ENCODE peak calls at places on chromosomes 4 and X, in four cellular contexts. One of them, this sample, is unnamed.

GRCh38 chrX:101530944-101531343 is 19.4 kb upstream of the ARMCX1 start:
- DNase-seq in foreskin fibroblast: no peak
- DNase-seq in stimulated activated CD8-positive, alpha-beta memory T cell treated with anti-CD3 and anti-CD28 coated beads, Interleukin-15, amount 100 ng/mL, for 24 hours: no peak
- DNase-seq in epithelial cell of proximal tubule: no peak
- DNase-seq in this sample: no peak

GRCh38 chr4:185004562-185005208 is 13.6 kb upstream of the HELT start:
- DNase-seq in foreskin fibroblast: no peak
- DNase-seq in epithelial cell of proximal tubule: no peak
- DNase-seq in stimulated activated CD8-positive, alpha-beta memory T cell treated with anti-CD3 and anti-CD28 coated beads, Interleukin-15, amount 100 ng/mL, for 24 hours: no peak
- DNase-seq in this sample: no peak

GRCh38 chr4:105613326-105613725 is 60.9 kb downstream of the ARHGEF38 start:
- DNase-seq in stimulated activated CD8-positive, alpha-beta memory T cell treated with anti-CD3 and anti-CD28 coated beads, Interleukin-15, amount 100 ng/mL, for 24 hours: no peak
- DNase-seq in epithelial cell of proximal tubule: no peak
- DNase-seq in foreskin fibroblast: no peak
- DNase-seq in this sample: no peak

GRCh38 chr4:76504613-76505465 is 69.8 kb downstream of the SHROOM3 start:
- DNase-seq in foreskin fibroblast: peak; percentile 28
- DNase-seq in stimulated activated CD8-positive, alpha-beta memory T cell treated with anti-CD3 and anti-CD28 coated beads, Interleukin-15, amount 100 ng/mL, for 24 hours: no peak
- DNase-seq in epithelial cell of proximal tubule: no peak
- DNase-seq in this sample: no peak

GRCh38 chr4:74640111-74640903 is 154.0 kb downstream of the BTC start:
- DNase-seq in foreskin fibroblast: peak; percentile 48
- DNase-seq in stimulated activated CD8-positive, alpha-beta memory T cell treated with anti-CD3 and anti-CD28 coated beads, Interleukin-15, amount 100 ng/mL, for 24 hours: no peak
- DNase-seq in epithelial cell of proximal tubule: no peak
- DNase-seq in this sample: no peak

GRCh38 chr4:179485781-179486180 is 2043.5 kb upstream of the AGA start:
- DNase-seq in epithelial cell of proximal tubule: no peak
- DNase-seq in stimulated activated CD8-positive, alpha-beta memory T cell treated with anti-CD3 and anti-CD28 coated beads, Interleukin-15, amount 100 ng/mL, for 24 hours: no peak
- DNase-seq in foreskin fibroblast: no peak
- DNase-seq in this sample: no peak

GRCh38 chr4:37970702-37971101 is 10.5 kb downstream of the PTTG2 start:
- DNase-seq in epithelial cell of proximal tubule: peak; percentile 73
- DNase-seq in stimulated activated CD8-positive, alpha-beta memory T cell treated with anti-CD3 and anti-CD28 coated beads, Interleukin-15, amount 100 ng/mL, for 24 hours: no peak
- DNase-seq in foreskin fibroblast: peak; percentile 32
- DNase-seq in this sample: peak; percentile 72

GRCh38 chrX:153644356-153645125 is 2.5 kb upstream of the DUSP9 start:
- DNase-seq in epithelial cell of proximal tubule: no peak
- DNase-seq in foreskin fibroblast: no peak
- DNase-seq in stimulated activated CD8-positive, alpha-beta memory T cell treated with anti-CD3 and anti-CD28 coated beads, Interleukin-15, amount 100 ng/mL, for 24 hours: no peak
- DNase-seq in this sample: no peak

GRCh38 chr4:99762728-99763127 is 53.9 kb upstream of the DAPP1 start:
- DNase-seq in foreskin fibroblast: no peak
- DNase-seq in epithelial cell of proximal tubule: no peak
- DNase-seq in stimulated activated CD8-positive, alpha-beta memory T cell treated with anti-CD3 and anti-CD28 coated beads, Interleukin-15, amount 100 ng/mL, for 24 hours: no peak
- DNase-seq in this sample: no peak

GRCh38 chr4:110003401-110004187 is 90.9 kb downstream of the EGF start:
- DNase-seq in foreskin fibroblast: no peak
- DNase-seq in epithelial cell of proximal tubule: no peak
- DNase-seq in stimulated activated CD8-positive, alpha-beta memory T cell treated with anti-CD3 and anti-CD28 coated beads, Interleukin-15, amount 100 ng/mL, for 24 hours: no peak
- DNase-seq in this sample: peak; percentile 17

GRCh38 chrX:8194216-8194615 is 23.1 kb upstream of the VCX2 start:
- DNase-seq in foreskin fibroblast: no peak
- DNase-seq in stimulated activated CD8-positive, alpha-beta memory T cell treated with anti-CD3 and anti-CD28 coated beads, Interleukin-15, amount 100 ng/mL, for 24 hours: no peak
- DNase-seq in epithelial cell of proximal tubule: no peak
- DNase-seq in this sample: no peak

GRCh38 chr4:140653718-140654515 is 85.2 kb upstream of the UCP1 start:
- DNase-seq in epithelial cell of proximal tubule: no peak
- DNase-seq in foreskin fibroblast: peak; percentile 36
- DNase-seq in stimulated activated CD8-positive, alpha-beta memory T cell treated with anti-CD3 and anti-CD28 coated beads, Interleukin-15, amount 100 ng/mL, for 24 hours: no peak
- DNase-seq in this sample: no peak

GRCh38 chrX:129522184-129523059 is 868 bp downstream of the SMARCA1 start:
- DNase-seq in epithelial cell of proximal tubule: no peak
- DNase-seq in stimulated activated CD8-positive, alpha-beta memory T cell treated with anti-CD3 and anti-CD28 coated beads, Interleukin-15, amount 100 ng/mL, for 24 hours: no peak
- DNase-seq in foreskin fibroblast: peak; percentile 48
- DNase-seq in this sample: peak; percentile 9

GRCh38 chr4:110172972-110173371 is 25.4 kb downstream of the ELOVL6 start:
- DNase-seq in stimulated activated CD8-positive, alpha-beta memory T cell treated with anti-CD3 and anti-CD28 coated beads, Interleukin-15, amount 100 ng/mL, for 24 hours: no peak
- DNase-seq in epithelial cell of proximal tubule: no peak
- DNase-seq in foreskin fibroblast: no peak
- DNase-seq in this sample: no peak

GRCh38 chr4:1112821-1113182 is 562 bp downstream of the RNF212 start:
- DNase-seq in epithelial cell of proximal tubule: no peak
- DNase-seq in foreskin fibroblast: no peak
- DNase-seq in stimulated activated CD8-positive, alpha-beta memory T cell treated with anti-CD3 and anti-CD28 coated beads, Interleukin-15, amount 100 ng/mL, for 24 hours: no peak
- DNase-seq in this sample: no peak

GRCh38 chr4:18570370-18570769 is 548.8 kb upstream of the LCORL start:
- DNase-seq in stimulated activated CD8-positive, alpha-beta memory T cell treated with anti-CD3 and anti-CD28 coated beads, Interleukin-15, amount 100 ng/mL, for 24 hours: no peak
- DNase-seq in epithelial cell of proximal tubule: no peak
- DNase-seq in foreskin fibroblast: no peak
- DNase-seq in this sample: no peak

GRCh38 chrX:44071847-44072545 is 98.8 kb upstream of the NDP start:
- DNase-seq in foreskin fibroblast: peak; percentile 45
- DNase-seq in epithelial cell of proximal tubule: no peak
- DNase-seq in stimulated activated CD8-positive, alpha-beta memory T cell treated with anti-CD3 and anti-CD28 coated beads, Interleukin-15, amount 100 ng/mL, for 24 hours: no peak
- DNase-seq in this sample: no peak

GRCh38 chrX:20139966-20140365 is 1.7 kb downstream of the EIF1AX start:
- DNase-seq in foreskin fibroblast: peak; percentile 36
- DNase-seq in epithelial cell of proximal tubule: no peak
- DNase-seq in stimulated activated CD8-positive, alpha-beta memory T cell treated with anti-CD3 and anti-CD28 coated beads, Interleukin-15, amount 100 ng/mL, for 24 hours: no peak
- DNase-seq in this sample: no peak

GRCh38 chrX:130682990-130683389 is 220.0 kb downstream of the ENOX2 start:
- DNase-seq in foreskin fibroblast: peak; percentile 35
- DNase-seq in epithelial cell of proximal tubule: no peak
- DNase-seq in stimulated activated CD8-positive, alpha-beta memory T cell treated with anti-CD3 and anti-CD28 coated beads, Interleukin-15, amount 100 ng/mL, for 24 hours: no peak
- DNase-seq in this sample: no peak

GRCh38 chr4:142248946-142249345 is 597.2 kb downstream of the INPP4B start:
- DNase-seq in epithelial cell of proximal tubule: no peak
- DNase-seq in foreskin fibroblast: peak; percentile 61
- DNase-seq in stimulated activated CD8-positive, alpha-beta memory T cell treated with anti-CD3 and anti-CD28 coated beads, Interleukin-15, amount 100 ng/mL, for 24 hours: no peak
- DNase-seq in this sample: no peak

GRCh38 chrX:47112316-47112954 is 32.1 kb downstream of the NDUFB11 start:
- DNase-seq in foreskin fibroblast: no peak
- DNase-seq in epithelial cell of proximal tubule: no peak
- DNase-seq in stimulated activated CD8-positive, alpha-beta memory T cell treated with anti-CD3 and anti-CD28 coated beads, Interleukin-15, amount 100 ng/mL, for 24 hours: no peak
- DNase-seq in this sample: peak; percentile 15

GRCh38 chr4:22474636-22475310 is 41.1 kb downstream of the ADGRA3 start:
- DNase-seq in stimulated activated CD8-positive, alpha-beta memory T cell treated with anti-CD3 and anti-CD28 coated beads, Interleukin-15, amount 100 ng/mL, for 24 hours: no peak
- DNase-seq in foreskin fibroblast: peak; percentile 53
- DNase-seq in epithelial cell of proximal tubule: no peak
- DNase-seq in this sample: no peak

GRCh38 chr4:151853034-151853433 is 92.2 kb upstream of the GATB start:
- DNase-seq in stimulated activated CD8-positive, alpha-beta memory T cell treated with anti-CD3 and anti-CD28 coated beads, Interleukin-15, amount 100 ng/mL, for 24 hours: no peak
- DNase-seq in foreskin fibroblast: no peak
- DNase-seq in epithelial cell of proximal tubule: no peak
- DNase-seq in this sample: no peak

GRCh38 chr4:178917756-178918155 is 1475.5 kb upstream of the AGA start:
- DNase-seq in foreskin fibroblast: no peak
- DNase-seq in epithelial cell of proximal tubule: no peak
- DNase-seq in stimulated activated CD8-positive, alpha-beta memory T cell treated with anti-CD3 and anti-CD28 coated beads, Interleukin-15, amount 100 ng/mL, for 24 hours: no peak
- DNase-seq in this sample: no peak

GRCh38 chr4:85701881-85702321 is 227.0 kb downstream of the ARHGAP24 start:
- DNase-seq in foreskin fibroblast: no peak
- DNase-seq in stimulated activated CD8-positive, alpha-beta memory T cell treated with anti-CD3 and anti-CD28 coated beads, Interleukin-15, amount 100 ng/mL, for 24 hours: no peak
- DNase-seq in epithelial cell of proximal tubule: no peak
- DNase-seq in this sample: no peak

GRCh38 chrX:153782324-153782723 is 1.5 kb downstream of the SRPK3 start:
- DNase-seq in foreskin fibroblast: no peak
- DNase-seq in stimulated activated CD8-positive, alpha-beta memory T cell treated with anti-CD3 and anti-CD28 coated beads, Interleukin-15, amount 100 ng/mL, for 24 hours: no peak
- DNase-seq in epithelial cell of proximal tubule: no peak
- DNase-seq in this sample: no peak

GRCh38 chrX:79082886-79083285 is 61.6 kb upstream of the GPR174 start:
- DNase-seq in stimulated activated CD8-positive, alpha-beta memory T cell treated with anti-CD3 and anti-CD28 coated beads, Interleukin-15, amount 100 ng/mL, for 24 hours: no peak
- DNase-seq in foreskin fibroblast: no peak
- DNase-seq in epithelial cell of proximal tubule: no peak
- DNase-seq in this sample: no peak

GRCh38 chr4:189176002-189176401 is 764.7 kb upstream of the FRG1 start:
- DNase-seq in stimulated activated CD8-positive, alpha-beta memory T cell treated with anti-CD3 and anti-CD28 coated beads, Interleukin-15, amount 100 ng/mL, for 24 hours: no peak
- DNase-seq in epithelial cell of proximal tubule: no peak
- DNase-seq in foreskin fibroblast: no peak
- DNase-seq in this sample: no peak

GRCh38 chrX:46676399-46677351 is 82.2 kb downstream of the SLC9A7 start:
- DNase-seq in stimulated activated CD8-positive, alpha-beta memory T cell treated with anti-CD3 and anti-CD28 coated beads, Interleukin-15, amount 100 ng/mL, for 24 hours: no peak
- DNase-seq in foreskin fibroblast: no peak
- DNase-seq in epithelial cell of proximal tubule: no peak
- DNase-seq in this sample: peak; percentile 31